ENCODE peak calls at places on chromosomes 1 and 21, in seven cellular contexts. S is activated CD4-positive, alpha-beta T cell treated with anti-CD3 and anti-CD28 coated beads for 1 hour; O is fibroblast of lung; G is chondrocyte; K is NAMALWA; N is CD4-positive, alpha-beta T cell; Q is foreskin keratinocyte. B is an unnamed sample.

GRCh38 chr1:201905234-201905890 is 16.7 kb downstream of the SHISA4 start:
- DNase-seq in S (no peak), O (no peak), G (no peak), Q (no peak), N (no peak), K (no peak), B (no peak)

GRCh38 chr1:68375919-68376318 is 73.8 kb downstream of the RPE65 start:
- DNase-seq in S (no peak), G (no peak), Q (no peak), N (no peak), K (no peak), O (peak), B (no peak)

GRCh38 chr1:159800177-159800935 is 1.8 kb upstream of the FCRL6 start:
- DNase-seq in G (no peak), O (no peak), S (peak), N (no peak), K (peak), Q (no peak), B (no peak)

GRCh38 chr21:42986125-42986783 is 11.9 kb downstream of the PKNOX1 start:
- DNase-seq in S (no peak), N (no peak), G (no peak), Q (no peak), O (no peak), K (no peak), B (no peak)

GRCh38 chr1:167263784-167264464 is 43.2 kb downstream of the POU2F1 start:
- DNase-seq in G (no peak), K (peak), S (no peak), N (no peak), O (peak), Q (no peak), B (no peak)

GRCh38 chr1:203338335-203339036 is 12.4 kb downstream of the FMOD start:
- DNase-seq in S (peak), N (peak), O (peak), K (peak), G (no peak), Q (peak), B (peak)

GRCh38 chr1:201795066-201795465 is 33.9 kb upstream of the IPO9 start:
- DNase-seq in K (peak), S (no peak), Q (no peak), N (no peak), G (no peak), O (no peak), B (no peak)

GRCh38 chr1:202964755-202965440 is 2.2 kb downstream of the CYB5R1 start:
- DNase-seq in Q (peak), N (no peak), K (no peak), S (no peak), G (no peak), O (peak), B (no peak)

GRCh38 chr1:17661546-17662157 is 93.5 kb upstream of the ACTL8 start:
- DNase-seq in Q (no peak), N (peak), O (peak), S (peak), G (no peak), K (peak), B (peak)

GRCh38 chr1:66809736-66810326 is 8.8 kb upstream of the INSL5 start:
- DNase-seq in Q (no peak), K (no peak), G (no peak), N (no peak), O (peak), S (no peak), B (no peak)

GRCh38 chr1:157269656-157270375 is 131.6 kb upstream of the ETV3 start:
- DNase-seq in K (peak), S (no peak), G (no peak), Q (no peak), N (no peak), O (no peak), B (no peak)